ENCODE peak calls at places on chromosome 12, in eight cellular contexts. C, Q, B, O, U, A, Z and E are unnamed samples.

GRCh38 chr12:78208106-78208505 is 377.4 kb downstream of the NAV3 start:
- DNase-seq in C (no peak), Q (peak), B (no peak), O (no peak), U (no peak), A (no peak), Z (no peak), E (no peak)

GRCh38 chr12:122099280-122099749 is 20.8 kb downstream of the MLXIP start:
- DNase-seq in C (no peak), Q (no peak), B (no peak), O (no peak), U (no peak), A (no peak), Z (no peak), E (no peak)

GRCh38 chr12:122870163-122870842 is 25.6 kb downstream of the VPS37B start:
- DNase-seq in C (peak), Q (no peak), B (no peak), O (no peak), U (no peak), A (peak), Z (peak), E (no peak)

GRCh38 chr12:63098851-63099250 is 52.1 kb downstream of the AVPR1A start:
- DNase-seq in C (no peak), Q (no peak), B (no peak), O (no peak), U (no peak), A (no peak), Z (no peak), E (peak)

GRCh38 chr12:52837781-52838736 is 3.9 kb upstream of the KRT79 start:
- DNase-seq in C (no peak), Q (peak), B (no peak), O (no peak), U (no peak), A (peak), Z (no peak), E (no peak)

GRCh38 chr12:3551386-3551785 is 60.4 kb downstream of the PRMT8 start:
- DNase-seq in C (peak), Q (no peak), B (peak), O (no peak), U (peak), A (no peak), Z (no peak), E (no peak)

GRCh38 chr12:54025507-54026393 is 2.5 kb upstream of the HOXC6 start:
- DNase-seq in C (no peak), Q (no peak), B (no peak), O (no peak), U (no peak), A (no peak), Z (no peak), E (no peak)

GRCh38 chr12:46268349-46268616 is 560 bp downstream of the SLC38A1 start:
- DNase-seq in C (no peak), Q (peak), B (no peak), O (no peak), U (no peak), A (peak), Z (no peak), E (no peak)

GRCh38 chr12:91377456-91377855 is 194.8 kb upstream of the DCN start:
- DNase-seq in C (no peak), Q (no peak), B (no peak), O (no peak), U (no peak), A (no peak), Z (no peak), E (no peak)

GRCh38 chr12:3145036-3145435 is 67.9 kb downstream of the TSPAN9 start:
- DNase-seq in C (no peak), Q (no peak), B (peak), O (peak), U (no peak), A (no peak), Z (no peak), E (no peak)

GRCh38 chr12:123064356-123064755 is 83.9 kb downstream of the ARL6IP4 start:
- DNase-seq in C (no peak), Q (no peak), B (peak), O (peak), U (no peak), A (no peak), Z (no peak), E (no peak)

GRCh38 chr12:47121146-47121545 is 41.4 kb upstream of the AMIGO2 start:
- DNase-seq in C (no peak), Q (peak), B (no peak), O (no peak), U (no peak), A (no peak), Z (no peak), E (no peak)

GRCh38 chr12:118220697-118221096 is 84.8 kb downstream of the PEBP1 start:
- DNase-seq in C (no peak), Q (peak), B (no peak), O (no peak), U (no peak), A (no peak), Z (no peak), E (no peak)

GRCh38 chr12:118219106-118219505 is 83.2 kb downstream of the PEBP1 start:
- DNase-seq in C (no peak), Q (no peak), B (no peak), O (no peak), U (no peak), A (no peak), Z (no peak), E (no peak)

DNA sequence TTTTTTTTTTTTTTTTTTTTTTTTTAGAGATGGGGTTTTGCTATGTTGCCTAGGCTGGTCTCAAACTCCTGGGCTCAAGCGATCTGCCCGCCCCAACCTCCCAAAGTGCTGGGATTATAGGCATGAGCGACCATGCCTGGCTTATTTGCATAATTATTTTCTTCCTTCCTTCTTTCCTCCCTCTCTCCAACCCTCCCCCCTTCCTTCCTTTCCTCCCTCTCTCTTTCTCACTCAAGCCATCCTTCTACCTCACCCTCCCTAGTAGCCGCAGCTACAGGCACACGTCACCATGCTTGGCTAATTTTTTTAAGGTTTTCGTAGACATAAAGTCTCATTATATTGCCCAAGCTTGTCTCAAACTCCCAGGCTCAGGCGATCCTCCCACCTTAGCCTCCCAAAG is 83.8 kb downstream of the PEBP1 start:
- DNase-seq in C (no peak), Q (no peak), B (peak), O (no peak), U (no peak), A (no peak), Z (no peak), E (no peak)
- TF ChIP-seq CTCF in C (no peak), Q (no peak), B (no peak), O (no peak), U (no peak), A (no peak), Z (no peak), E (no peak)

GRCh38 chr12:120979862-120980696 is 1.7 kb downstream of the HNF1A start:
- DNase-seq in C (no peak), Q (no peak), B (no peak), O (peak), U (no peak), A (no peak), Z (no peak), E (no peak)

GRCh38 chr12:120981407-120981921 is 3.1 kb downstream of the HNF1A start:
- DNase-seq in C (no peak), Q (no peak), B (no peak), O (no peak), U (no peak), A (no peak), Z (no peak), E (no peak)

GRCh38 chr12:120982659-120983058 is 4.3 kb downstream of the HNF1A start:
- DNase-seq in C (no peak), Q (no peak), B (no peak), O (no peak), U (no peak), A (no peak), Z (no peak), E (no peak)

GRCh38 chr12:120979220-120979861 is 998 bp downstream of the HNF1A start:
- DNase-seq in C (no peak), Q (no peak), B (no peak), O (peak), U (no peak), A (no peak), Z (no peak), E (no peak)

GRCh38 chr12:120980800-120981368 is 2.5 kb downstream of the HNF1A start:
- DNase-seq in C (no peak), Q (no peak), B (no peak), O (peak), U (peak), A (no peak), Z (peak), E (no peak)
- TF ChIP-seq POLR2A in C (no peak), Q (no peak), B (no peak), O (peak), U (no peak), A (no peak), Z (no peak), E (no peak)

DNA sequence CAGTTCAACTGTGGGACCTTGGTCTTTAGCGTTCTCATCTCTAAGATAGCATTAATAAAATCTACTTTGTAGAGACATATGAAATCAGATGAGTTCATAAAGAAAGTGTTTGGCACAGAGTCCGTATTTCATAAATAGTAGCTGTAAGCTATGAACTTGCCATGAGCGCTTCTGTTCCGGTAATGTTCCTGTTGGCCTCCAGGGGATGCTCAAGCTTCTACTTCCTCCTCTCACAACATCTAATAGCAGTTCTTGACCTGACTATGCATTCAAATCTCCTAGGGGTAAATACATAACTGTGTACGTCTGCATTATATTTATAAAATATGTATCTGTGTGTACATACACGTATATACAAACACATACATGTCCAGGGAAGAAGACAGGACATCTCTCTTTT is 288.2 kb upstream of the TMPO start:
- DNase-seq in C (no peak), Q (peak), B (peak), O (no peak), U (no peak), A (no peak), Z (no peak), E (no peak)
- TF ChIP-seq CTCF in C (no peak), Q (peak), B (peak), O (peak), U (no peak), A (no peak), Z (no peak), E (peak)

GRCh38 chr12:112978163-112979081 is at the start of gene OAS2:
- DNase-seq in C (peak), Q (peak), B (peak), O (peak), U (peak), A (peak), Z (peak), E (no peak)
- TF ChIP-seq POLR2A in C (no peak), Q (no peak), B (no peak), O (peak), U (no peak), A (peak), Z (no peak), E (no peak)

DNA sequence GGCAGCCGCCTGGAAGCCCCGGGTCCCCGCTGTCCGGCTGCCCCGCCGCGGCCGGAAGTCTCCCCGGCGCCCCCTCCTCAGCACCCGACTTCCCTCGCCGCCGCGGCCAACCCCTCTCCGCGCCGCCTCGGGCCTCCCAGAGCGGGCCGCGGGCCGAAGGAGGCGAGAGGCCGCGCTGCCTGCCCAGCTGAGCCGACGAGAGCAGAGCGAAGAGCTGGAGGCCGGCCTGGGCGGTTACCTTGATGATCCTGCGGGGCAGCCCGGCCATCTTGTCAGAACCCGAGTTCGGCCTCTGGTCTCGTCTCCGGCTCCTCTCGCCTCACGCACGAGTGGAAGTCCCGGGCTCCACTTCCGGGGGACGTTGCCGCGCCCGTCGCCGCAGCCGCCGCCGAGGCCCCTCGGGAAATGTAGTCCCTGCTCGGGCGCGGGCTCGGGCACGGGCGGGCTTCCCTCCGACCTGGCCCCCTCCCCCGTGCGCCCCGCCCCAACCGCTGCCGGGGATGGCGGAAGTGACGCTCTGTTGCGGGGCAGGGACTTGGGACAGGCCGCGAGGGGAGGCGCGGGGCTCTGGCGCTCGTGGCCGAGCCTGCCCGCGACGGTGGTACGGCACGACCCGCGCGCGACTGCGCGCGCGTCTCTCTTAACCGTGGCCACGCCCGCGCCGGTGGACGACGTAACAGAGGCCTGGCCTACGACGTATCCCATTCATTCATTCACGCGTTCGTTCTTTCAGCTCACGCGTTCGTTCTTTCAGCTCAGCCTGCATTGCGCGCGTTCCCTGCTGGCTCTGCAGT is at the start of gene UBE2N:
- DNase-seq in C (peak), Q (peak), B (peak), O (peak), U (peak), A (peak), Z (peak), E (peak)
- TF ChIP-seq CTCF in C (no peak), Q (no peak), B (no peak), O (no peak), U (peak), A (no peak), Z (no peak), E (no peak)